ENCODE peak calls at places on chromosomes 1 and 21, in eight cellular contexts. F is posterior cingulate gyrus; U is GM23338; S is NCI-H2107; V is AG08395; M is fibroblast of villous mesenchyme; L is activated CD4-positive, alpha-beta T cell treated with anti-CD3 and anti-CD28 coated beads for 24 hours; A is AG09309. B is an unnamed sample.
A peak's percentile ranks its signal among the peaks of the same experiment; 100 is the strongest.

GRCh38 chr1:158067651-158068050 is 74.2 kb downstream of the KIRREL1 start:
- DNase-seq in F (no peak), U (no peak), S (no peak), V (peak; percentile 88), M (peak; percentile 60), L (no peak), A (peak; percentile 20), B (no peak)

GRCh38 chr1:174040387-174040786 is 18.2 kb upstream of the RC3H1 start:
- DNase-seq in F (no peak), U (no peak), S (peak; percentile 84), V (peak; percentile 38), M (no peak), L (no peak), A (peak; percentile 60), B (no peak)

GRCh38 chr1:194295690-194296089 is 1109.3 kb upstream of the B3GALT2 start:
- DNase-seq in F (no peak), U (peak; percentile 76), S (peak; percentile 20), V (no peak), M (peak; percentile 1), L (no peak), A (no peak), B (peak; percentile 3)

GRCh38 chr1:84353665-84354064 is 44.6 kb upstream of the DNASE2B start:
- DNase-seq in F (no peak), U (no peak), S (no peak), V (peak; percentile 36), M (peak; percentile 55), L (no peak), A (peak; percentile 16), B (no peak)

GRCh38 chr1:228180271-228180987 is 14.8 kb downstream of the IBA57 start:
- DNase-seq in F (no peak), U (peak; percentile 57), S (no peak), V (no peak), M (peak; percentile 10), L (no peak), A (no peak), B (peak; percentile 61)

GRCh38 chr1:40409467-40409866 is 35.9 kb downstream of the SMAP2 start:
- DNase-seq in F (no peak), U (peak; percentile 14), S (no peak), V (no peak), M (no peak), L (no peak), A (no peak), B (no peak)

GRCh38 chr1:229027622-229028182 is 243.2 kb upstream of the RAB4A start:
- DNase-seq in F (no peak), U (peak; percentile 71), S (no peak), V (peak; percentile 37), M (peak; percentile 90), L (peak; percentile 18), A (peak; percentile 4), B (peak; percentile 75)

GRCh38 chr1:21289700-21290545 is at the start of gene ECE1:
- DNase-seq in F (no peak), U (peak; percentile 82), S (no peak), V (peak; percentile 64), M (no peak), L (no peak), A (no peak), B (peak; percentile 99)

GRCh38 chr1:225430301-225430700 is 2.5 kb upstream of the LBR start:
- DNase-seq in F (no peak), U (no peak), S (no peak), V (no peak), M (no peak), L (no peak), A (no peak), B (no peak)

GRCh38 chr1:200437088-200437487 is 27.3 kb upstream of the ZNF281 start:
- DNase-seq in F (no peak), U (no peak), S (no peak), V (no peak), M (no peak), L (no peak), A (no peak), B (no peak)

GRCh38 chr1:42085596-42085995 is 67.6 kb upstream of the GUCA2B start:
- DNase-seq in F (no peak), U (peak; percentile 8), S (no peak), V (no peak), M (peak; percentile 40), L (no peak), A (peak; percentile 1), B (peak; percentile 17)

GRCh38 chr1:47675047-47675675 is 237.3 kb downstream of the FOXD2 start:
- DNase-seq in F (no peak), U (no peak), S (no peak), V (no peak), M (no peak), L (no peak), A (no peak), B (no peak)

GRCh38 chr1:242525360-242525722 is 844 bp upstream of the PLD5 start:
- DNase-seq in F (no peak), U (peak; percentile 12), S (no peak), V (no peak), M (no peak), L (no peak), A (no peak), B (peak; percentile 25)

GRCh38 chr21:46517361-46517760 is 58.7 kb downstream of the DIP2A start:
- DNase-seq in F (no peak), U (no peak), S (no peak), V (peak; percentile 40), M (peak; percentile 4), L (no peak), A (no peak), B (no peak)

GRCh38 chr1:237684236-237684635 is 206.5 kb downstream of the ZP4 start:
- DNase-seq in F (no peak), U (no peak), S (no peak), V (no peak), M (no peak), L (no peak), A (no peak), B (no peak)

GRCh38 chr1:159869173-159869572 is 6.7 kb upstream of the VSIG8 start:
- DNase-seq in F (no peak), U (no peak), S (no peak), V (peak; percentile 69), M (peak; percentile 57), L (no peak), A (no peak), B (no peak)

GRCh38 chr1:20720631-20721051 is 2.8 kb upstream of the KIF17 start:
- DNase-seq in F (no peak), U (no peak), S (no peak), V (no peak), M (no peak), L (no peak), A (no peak), B (no peak)

GRCh38 chr1:94193128-94193527 is 44.3 kb downstream of the ARHGAP29 start:
- DNase-seq in F (no peak), U (no peak), S (no peak), V (no peak), M (no peak), L (no peak), A (no peak), B (no peak)

GRCh38 chr1:143735764-143736461 is 235.9 kb downstream of the FAM72C start:
- DNase-seq in F (no peak), U (peak; percentile 62), S (no peak), V (no peak), M (no peak), L (no peak), A (no peak), B (peak; percentile 36)

GRCh38 chr1:223765719-223766340 is 53.5 kb downstream of the CAPN2 start:
- DNase-seq in F (no peak), U (no peak), S (no peak), V (no peak), M (no peak), L (no peak), A (no peak), B (no peak)

GRCh38 chr1:54998677-54999076 is at the start of gene BSND:
- DNase-seq in F (no peak), U (no peak), S (no peak), V (no peak), M (no peak), L (no peak), A (no peak), B (peak; percentile 50)

GRCh38 chr1:229848762-229849677 is 218.0 kb upstream of the GALNT2 start:
- DNase-seq in F (no peak), U (peak; percentile 73), S (no peak), V (peak; percentile 21), M (peak; percentile 37), L (no peak), A (peak; percentile 3), B (peak; percentile 67)

GRCh38 chr1:234600418-234601216 is 9.4 kb downstream of the IRF2BP2 start:
- DNase-seq in F (no peak), U (no peak), S (no peak), V (no peak), M (peak; percentile 51), L (no peak), A (no peak), B (no peak)

GRCh38 chr1:245589827-245590421 is 435.1 kb downstream of the KIF26B start:
- DNase-seq in F (no peak), U (no peak), S (no peak), V (no peak), M (no peak), L (no peak), A (no peak), B (no peak)

GRCh38 chr21:38342734-38343133 is 85.9 kb downstream of the KCNJ15 start:
- DNase-seq in F (no peak), U (no peak), S (no peak), V (no peak), M (peak; percentile 70), L (no peak), A (no peak), B (no peak)

GRCh38 chr1:113745425-113745824 is 13.9 kb downstream of the PHTF1 start:
- DNase-seq in F (no peak), U (peak; percentile 23), S (no peak), V (no peak), M (no peak), L (no peak), A (no peak), B (no peak)

GRCh38 chr1:61447339-61448016 is 277.5 kb downstream of the TM2D1 start:
- DNase-seq in F (no peak), U (no peak), S (no peak), V (no peak), M (no peak), L (no peak), A (no peak), B (no peak)

GRCh38 chr1:33036051-33036525 is 595 bp downstream of the AK2 start:
- DNase-seq in F (no peak), U (peak; percentile 26), S (no peak), V (peak; percentile 13), M (peak; percentile 21), L (no peak), A (no peak), B (no peak)

GRCh38 chr1:43358121-43358745 is 548 bp upstream of the CDC20 start:
- DNase-seq in F (no peak), U (peak; percentile 82), S (peak; percentile 17), V (peak; percentile 24), M (no peak), L (no peak), A (no peak), B (peak; percentile 84)

GRCh38 chr1:37919277-37919676 is 27.6 kb downstream of the INPP5B start:
- DNase-seq in F (no peak), U (peak; percentile 71), S (no peak), V (peak; percentile 38), M (peak; percentile 13), L (no peak), A (no peak), B (peak; percentile 49)

GRCh38 chr1:248842781-248843331 is 4.8 kb downstream of the ZNF672 start:
- DNase-seq in F (no peak), U (no peak), S (no peak), V (no peak), M (no peak), L (no peak), A (no peak), B (no peak)

GRCh38 chr1:154669464-154670282 is 61.7 kb upstream of the ADAR start:
- DNase-seq in F (peak; percentile 57), U (peak; percentile 90), S (peak; percentile 92), V (peak; percentile 88), M (peak; percentile 76), L (peak; percentile 57), A (peak; percentile 28), B (peak; percentile 88)

GRCh38 chr1:35298464-35298863 is 30.0 kb downstream of the ZMYM4 start:
- DNase-seq in F (no peak), U (peak; percentile 77), S (peak; percentile 20), V (peak; percentile 62), M (peak; percentile 43), L (peak; percentile 4), A (no peak), B (peak; percentile 51)

GRCh38 chr21:33856893-33857527 is 58.6 kb downstream of the ATP5PO start:
- DNase-seq in F (no peak), U (no peak), S (no peak), V (peak; percentile 62), M (no peak), L (no peak), A (no peak), B (no peak)